ENCODE peak calls at places on chromosomes 7 and 10, in five cellular contexts. One of them, this sample, is unnamed.

GRCh38 chr10:131663411-131663810 is 237.4 kb upstream of the PPP2R2D start:
- DNase-seq in H1: no peak
- DNase-seq in H9: no peak
- DNase-seq in IMR-90: no peak
- DNase-seq in neuronal stem cell: no peak
- DNase-seq in this sample: no peak

GRCh38 chr10:108521827-108522503 is 1357.5 kb upstream of the SORCS1 start:
- DNase-seq in H1: no peak
- DNase-seq in neuronal stem cell: no peak
- DNase-seq in H9: no peak
- DNase-seq in IMR-90: no peak
- DNase-seq in this sample: no peak

GRCh38 chr10:49163741-49164140 is 24.4 kb downstream of the TMEM273 start:
- DNase-seq in H9: no peak
- DNase-seq in neuronal stem cell: no peak
- DNase-seq in IMR-90: peak
- DNase-seq in H1: no peak
- DNase-seq in this sample: peak

GRCh38 chr10:13224210-13224995 is 9.8 kb downstream of the UCMA start:
- DNase-seq in IMR-90: no peak
- DNase-seq in H9: no peak
- DNase-seq in H1: no peak
- DNase-seq in neuronal stem cell: no peak
- DNase-seq in this sample: peak

GRCh38 chr10:73589538-73590126 is 1.5 kb downstream of the USP54 start:
- DNase-seq in H1: no peak
- DNase-seq in IMR-90: peak
- DNase-seq in neuronal stem cell: no peak
- DNase-seq in H9: no peak
- DNase-seq in this sample: peak

GRCh38 chr7:27130540-27131389 is at the start of gene HOXA4:
- DNase-seq in neuronal stem cell: no peak
- DNase-seq in IMR-90: peak
- DNase-seq in H1: no peak
- DNase-seq in H9: peak
- DNase-seq in this sample: peak

GRCh38 chr10:110077436-110078120 is 69.8 kb downstream of the ADD3 start:
- DNase-seq in IMR-90: no peak
- DNase-seq in H1: no peak
- DNase-seq in neuronal stem cell: no peak
- DNase-seq in H9: no peak
- DNase-seq in this sample: peak

GRCh38 chr10:31320598-31321211 is 1.7 kb downstream of the ZEB1 start:
- DNase-seq in IMR-90: peak
- DNase-seq in H9: peak
- DNase-seq in H1: no peak
- DNase-seq in neuronal stem cell: peak
- DNase-seq in this sample: peak

GRCh38 chr7:134694299-134694698 is 47.6 kb downstream of the BPGM start:
- DNase-seq in IMR-90: no peak
- DNase-seq in H9: peak
- DNase-seq in H1: no peak
- DNase-seq in neuronal stem cell: no peak
- DNase-seq in this sample: no peak

GRCh38 chr10:98790817-98791216 is 344.1 kb upstream of the HPS1 start:
- DNase-seq in IMR-90: peak
- DNase-seq in H1: no peak
- DNase-seq in H9: no peak
- DNase-seq in neuronal stem cell: no peak
- DNase-seq in this sample: peak

GRCh38 chr10:104824378-104825006 is 183.4 kb downstream of the SORCS3 start:
- DNase-seq in neuronal stem cell: peak
- DNase-seq in H9: peak
- DNase-seq in IMR-90: no peak
- DNase-seq in H1: peak
- DNase-seq in this sample: no peak

GRCh38 chr10:110827410-110827809 is 44.3 kb upstream of the PDCD4 start:
- DNase-seq in neuronal stem cell: no peak
- DNase-seq in H9: no peak
- DNase-seq in H1: no peak
- DNase-seq in IMR-90: peak
- DNase-seq in this sample: peak

GRCh38 chr10:9342865-9343450 is 1288.5 kb downstream of the GATA3 start:
- DNase-seq in IMR-90: peak
- DNase-seq in H9: no peak
- DNase-seq in H1: no peak
- DNase-seq in neuronal stem cell: peak
- DNase-seq in this sample: peak

GRCh38 chr10:27513451-27514191 is 9.5 kb downstream of the RAB18 start:
- DNase-seq in IMR-90: peak
- DNase-seq in neuronal stem cell: no peak
- DNase-seq in H9: no peak
- DNase-seq in H1: no peak
- DNase-seq in this sample: peak

GRCh38 chr10:25176421-25176968 is 1.7 kb downstream of the GPR158 start:
- DNase-seq in IMR-90: no peak
- DNase-seq in neuronal stem cell: no peak
- DNase-seq in H1: no peak
- DNase-seq in H9: peak
- DNase-seq in this sample: no peak

GRCh38 chr7:158013085-158013668 is 574.4 kb downstream of the PTPRN2 start:
- DNase-seq in H9: no peak
- DNase-seq in IMR-90: no peak
- DNase-seq in H1: no peak
- DNase-seq in neuronal stem cell: no peak
- DNase-seq in this sample: no peak

GRCh38 chr10:14040787-14041631 is 289.7 kb downstream of the FRMD4A start:
- DNase-seq in H9: no peak
- DNase-seq in H1: no peak
- DNase-seq in neuronal stem cell: no peak
- DNase-seq in IMR-90: no peak
- DNase-seq in this sample: peak

GRCh38 chr10:124124123-124124768 is 30.8 kb upstream of the CHST15 start:
- DNase-seq in H9: no peak
- DNase-seq in neuronal stem cell: no peak
- DNase-seq in H1: no peak
- DNase-seq in IMR-90: no peak
- DNase-seq in this sample: no peak

GRCh38 chr10:14450041-14450491 is 119.3 kb upstream of the FRMD4A start:
- DNase-seq in IMR-90: peak
- DNase-seq in neuronal stem cell: no peak
- DNase-seq in H9: no peak
- DNase-seq in H1: no peak
- DNase-seq in this sample: peak

DNA sequence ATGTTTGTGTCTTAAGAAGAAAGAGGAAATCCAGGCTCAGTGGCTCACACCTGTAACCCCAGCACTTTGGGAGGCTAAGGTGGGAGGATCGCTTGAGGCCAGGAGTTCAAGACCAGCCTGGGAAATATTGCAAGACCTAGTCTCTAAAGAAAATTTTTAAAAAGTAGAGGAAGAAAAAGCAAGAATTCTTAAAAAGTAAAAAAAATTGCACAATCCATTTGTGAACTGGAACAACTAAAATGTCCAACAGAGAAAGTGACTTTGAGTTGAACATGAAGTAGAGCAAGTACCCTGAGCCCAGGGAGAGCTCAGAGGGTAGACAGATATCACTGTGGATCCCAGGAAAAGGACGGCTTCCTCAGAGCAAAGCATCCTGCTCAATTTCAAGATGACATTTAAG is 201.5 kb downstream of the JCAD start:
- DNase-seq in IMR-90: no peak
- DNase-seq in H1: no peak
- DNase-seq in H9: no peak
- DNase-seq in neuronal stem cell: no peak
- DNase-seq in this sample: no peak
- H3K27ac ChIP-seq in IMR-90: no peak
- H3K27ac ChIP-seq in H1: no peak
- H3K27ac ChIP-seq in H9: no peak
- H3K27ac ChIP-seq in neuronal stem cell: no peak
- H3K27ac ChIP-seq in this sample: peak

GRCh38 chr10:93277360-93277759 is 203.7 kb downstream of the CYP26A1 start:
- DNase-seq in neuronal stem cell: no peak
- DNase-seq in H1: no peak
- DNase-seq in IMR-90: no peak
- DNase-seq in H9: no peak
- DNase-seq in this sample: no peak

GRCh38 chr10:93272884-93273675 is 199.4 kb downstream of the CYP26A1 start:
- DNase-seq in neuronal stem cell: peak
- DNase-seq in H9: peak
- DNase-seq in IMR-90: no peak
- DNase-seq in H1: peak
- DNase-seq in this sample: no peak

GRCh38 chr10:93271347-93271746 is 197.7 kb downstream of the CYP26A1 start:
- DNase-seq in H9: no peak
- DNase-seq in neuronal stem cell: no peak
- DNase-seq in IMR-90: no peak
- DNase-seq in H1: no peak
- DNase-seq in this sample: no peak

GRCh38 chr10:93269281-93269680 is 195.6 kb downstream of the CYP26A1 start:
- DNase-seq in IMR-90: no peak
- DNase-seq in neuronal stem cell: no peak
- DNase-seq in H9: no peak
- DNase-seq in H1: no peak
- DNase-seq in this sample: no peak

DNA sequence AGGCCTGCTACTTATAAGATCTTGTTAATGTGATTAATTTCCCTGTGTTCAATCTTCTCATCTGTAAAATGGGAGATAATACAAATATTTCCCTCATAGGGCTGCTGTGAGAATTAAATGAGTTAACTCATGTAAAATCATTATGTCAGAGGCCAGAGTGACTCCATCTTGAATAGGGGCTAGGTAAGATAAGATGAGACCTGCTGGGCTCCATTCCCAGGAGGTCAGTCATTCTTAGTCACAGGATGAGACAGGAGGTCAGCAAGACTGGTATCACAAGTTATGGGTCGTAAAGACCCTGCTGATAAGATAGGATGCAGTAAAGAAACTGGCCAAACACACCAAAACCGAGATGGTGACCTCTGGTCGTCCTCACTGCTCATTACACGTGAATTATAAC is 200.7 kb downstream of the CYP26A1 start:
- DNase-seq in IMR-90: no peak
- DNase-seq in neuronal stem cell: no peak
- DNase-seq in H1: no peak
- DNase-seq in H9: no peak
- DNase-seq in this sample: no peak
- H2BK15ac ChIP-seq in IMR-90: no peak
- H2BK15ac ChIP-seq in neuronal stem cell: no peak
- H2BK15ac ChIP-seq in H1: peak
- H2BK15ac ChIP-seq in H9: no peak
- H2BK15ac ChIP-seq in this sample: no peak

GRCh38 chr10:59959619-59960018 is 53.3 kb upstream of the CCDC6 start:
- DNase-seq in IMR-90: no peak
- DNase-seq in H9: no peak
- DNase-seq in neuronal stem cell: no peak
- DNase-seq in H1: no peak
- DNase-seq in this sample: peak
- H2AFZ ChIP-seq in IMR-90: no peak
- H2AFZ ChIP-seq in H9: no peak
- H2AFZ ChIP-seq in neuronal stem cell: peak
- H2AFZ ChIP-seq in H1: peak
- H2AFZ ChIP-seq in this sample: no peak

GRCh38 chr7:121960678-121961461 is 87.9 kb downstream of the PTPRZ1 start:
- DNase-seq in neuronal stem cell: no peak
- DNase-seq in IMR-90: peak
- DNase-seq in H1: peak
- DNase-seq in H9: peak
- DNase-seq in this sample: peak
- H3K27ac ChIP-seq in neuronal stem cell: no peak
- H3K27ac ChIP-seq in IMR-90: no peak
- H3K27ac ChIP-seq in H1: no peak
- H3K27ac ChIP-seq in H9: peak
- H3K27ac ChIP-seq in this sample: no peak

This sample was measured in mesenchymal stem cell.